ENCODE peak calls at places on chromosome 3, in six cellular contexts. X is AG04449, G is epithelial cell of esophagus, Z is adrenal gland, E is right atrium auricular region, D is BJ. I is an unnamed sample.

GRCh38 chr3:154060606-154061380 is 60.4 kb upstream of the ARHGEF26 start:
- DNase-seq in X (no peak), G (peak), Z (no peak), E (no peak), D (peak), I (no peak)

GRCh38 chr3:113136071-113136470 is 75.3 kb upstream of the BOC start:
- DNase-seq in X (no peak), G (peak), Z (no peak), E (no peak), D (no peak), I (no peak)

GRCh38 chr3:133881492-133881891 is 14.2 kb downstream of the RAB6B start:
- DNase-seq in X (no peak), G (no peak), Z (no peak), E (no peak), D (no peak), I (no peak)

GRCh38 chr3:129025691-129026435 is 24.8 kb downstream of the EFCC1 start:
- DNase-seq in X (no peak), G (no peak), Z (no peak), E (no peak), D (no peak), I (no peak)

GRCh38 chr3:81302045-81302444 is 459.4 kb downstream of the GBE1 start:
- DNase-seq in X (no peak), G (peak), Z (peak), E (no peak), D (no peak), I (peak)

GRCh38 chr3:158261371-158261991 is 151.6 kb downstream of the RSRC1 start:
- DNase-seq in X (no peak), G (peak), Z (no peak), E (no peak), D (no peak), I (no peak)

GRCh38 chr3:111610189-111610588 is 15.0 kb upstream of the ZBED2 start:
- DNase-seq in X (no peak), G (peak), Z (no peak), E (no peak), D (no peak), I (no peak)

GRCh38 chr3:184259878-184260570 is 1.3 kb downstream of the CAMK2N2 start:
- DNase-seq in X (no peak), G (peak), Z (no peak), E (no peak), D (no peak), I (no peak)

GRCh38 chr3:71504250-71505036 is 79.1 kb downstream of the FOXP1 start:
- DNase-seq in X (peak), G (peak), Z (no peak), E (no peak), D (peak), I (peak)

GRCh38 chr3:72977060-72977459 is 19.6 kb upstream of the PPP4R2 start:
- DNase-seq in X (no peak), G (peak), Z (no peak), E (no peak), D (no peak), I (no peak)

GRCh38 chr3:76122007-76122406 is 336.7 kb upstream of the ZNF717 start:
- DNase-seq in X (no peak), G (peak), Z (no peak), E (no peak), D (no peak), I (no peak)

GRCh38 chr3:124771083-124771445 is 40.8 kb downstream of the UMPS start:
- DNase-seq in X (no peak), G (no peak), Z (no peak), E (no peak), D (no peak), I (no peak)

GRCh38 chr3:426056-426455 is 229.5 kb downstream of the CHL1 start:
- DNase-seq in X (no peak), G (peak), Z (no peak), E (no peak), D (no peak), I (no peak)

GRCh38 chr3:62143843-62144450 is 229.4 kb downstream of the FEZF2 start:
- DNase-seq in X (no peak), G (no peak), Z (no peak), E (no peak), D (no peak), I (no peak)

GRCh38 chr3:131794766-131795381 is 239.9 kb downstream of the CPNE4 start:
- DNase-seq in X (peak), G (peak), Z (peak), E (no peak), D (no peak), I (peak)

GRCh38 chr3:128969993-128970740 is 23.7 kb downstream of the CFAP92 start:
- DNase-seq in X (no peak), G (peak), Z (peak), E (no peak), D (no peak), I (no peak)

GRCh38 chr3:125165189-125165947 is 47.2 kb downstream of the SLC12A8 start:
- DNase-seq in X (no peak), G (no peak), Z (no peak), E (no peak), D (no peak), I (no peak)

GRCh38 chr3:183394150-183394549 is 34.3 kb downstream of the MCF2L2 start:
- DNase-seq in X (no peak), G (peak), Z (no peak), E (no peak), D (no peak), I (no peak)

GRCh38 chr3:38027466-38028465 is 1.7 kb downstream of the PLCD1 start:
- DNase-seq in X (no peak), G (peak), Z (peak), E (no peak), D (no peak), I (no peak)

GRCh38 chr3:158352551-158352950 is 218.4 kb upstream of the MLF1 start:
- DNase-seq in X (no peak), G (peak), Z (no peak), E (no peak), D (no peak), I (no peak)

GRCh38 chr3:153051427-153052095 is 110.5 kb upstream of the RAP2B start:
- DNase-seq in X (no peak), G (peak), Z (no peak), E (no peak), D (peak), I (peak)

GRCh38 chr3:65483475-65483874 is 555.2 kb downstream of the MAGI1 start:
- DNase-seq in X (peak), G (peak), Z (peak), E (peak), D (no peak), I (no peak)

GRCh38 chr3:107106316-107106715 is 270.9 kb upstream of the CCDC54 start:
- DNase-seq in X (no peak), G (peak), Z (no peak), E (no peak), D (no peak), I (no peak)

GRCh38 chr3:50326182-50326541 is 1.9 kb downstream of the TUSC2 start:
- DNase-seq in X (no peak), G (no peak), Z (no peak), E (no peak), D (no peak), I (no peak)

GRCh38 chr3:65955792-65956477 is 82.8 kb downstream of the MAGI1 start:
- DNase-seq in X (peak), G (peak), Z (no peak), E (no peak), D (no peak), I (no peak)

GRCh38 chr3:168968611-168969010 is 694.9 kb downstream of the MECOM start:
- DNase-seq in X (no peak), G (no peak), Z (no peak), E (no peak), D (no peak), I (no peak)

GRCh38 chr3:73235768-73236167 is 174.3 kb downstream of the EBLN2 start:
- DNase-seq in X (no peak), G (no peak), Z (no peak), E (no peak), D (no peak), I (no peak)

GRCh38 chr3:37291275-37291700 is 116.9 kb upstream of the LRRFIP2 start:
- DNase-seq in X (peak), G (peak), Z (no peak), E (no peak), D (peak), I (peak)

GRCh38 chr3:140206196-140207040 is 271.4 kb downstream of the CLSTN2 start:
- DNase-seq in X (no peak), G (peak), Z (no peak), E (no peak), D (no peak), I (peak)

GRCh38 chr3:156902916-156903315 is 76.8 kb downstream of the LEKR1 start:
- DNase-seq in X (no peak), G (no peak), Z (no peak), E (no peak), D (no peak), I (no peak)

GRCh38 chr3:59286791-59287531 is 237.1 kb upstream of the CFAP20DC start:
- DNase-seq in X (no peak), G (peak), Z (peak), E (no peak), D (no peak), I (no peak)

GRCh38 chr3:88003115-88003755 is 55.6 kb downstream of the CGGBP1 start:
- DNase-seq in X (no peak), G (peak), Z (no peak), E (no peak), D (peak), I (peak)

GRCh38 chr3:61541694-61542093 is 19.7 kb upstream of the PTPRG start:
- DNase-seq in X (no peak), G (no peak), Z (no peak), E (no peak), D (no peak), I (no peak)

GRCh38 chr3:58117561-58118305 is 93.0 kb downstream of the DNASE1L3 start:
- DNase-seq in X (no peak), G (no peak), Z (peak), E (peak), D (no peak), I (no peak)

GRCh38 chr3:13269711-13270378 is 150.3 kb downstream of the NUP210 start:
- DNase-seq in X (no peak), G (no peak), Z (no peak), E (no peak), D (no peak), I (no peak)

GRCh38 chr3:152173627-152174026 is 95.1 kb upstream of the MBNL1 start:
- DNase-seq in X (no peak), G (no peak), Z (no peak), E (no peak), D (no peak), I (no peak)

GRCh38 chr3:39279745-39280517 is at the start of gene CX3CR1:
- DNase-seq in X (no peak), G (no peak), Z (no peak), E (no peak), D (no peak), I (no peak)
- TF ChIP-seq CTCF in X (no peak), G (no peak), Z (no peak), E (no peak), D (no peak), I (no peak)

GRCh38 chr3:23376516-23377248 is 173.6 kb downstream of the UBE2E2 start:
- DNase-seq in X (no peak), G (no peak), Z (no peak), E (no peak), D (no peak), I (no peak)

GRCh38 chr3:23368731-23369130 is 165.6 kb downstream of the UBE2E2 start:
- DNase-seq in X (no peak), G (no peak), Z (no peak), E (no peak), D (peak), I (no peak)

GRCh38 chr3:23377928-23378672 is 175.0 kb downstream of the UBE2E2 start:
- DNase-seq in X (no peak), G (no peak), Z (no peak), E (no peak), D (no peak), I (no peak)

GRCh38 chr3:23372296-23372695 is 169.2 kb downstream of the UBE2E2 start:
- DNase-seq in X (no peak), G (no peak), Z (no peak), E (no peak), D (no peak), I (no peak)
- TF ChIP-seq CTCF in X (no peak), G (no peak), Z (peak), E (no peak), D (no peak), I (no peak)

GRCh38 chr3:43632269-43632733 is 10.5 kb upstream of the ANO10 start:
- DNase-seq in X (no peak), G (peak), Z (peak), E (no peak), D (peak), I (peak)
- TF ChIP-seq CTCF in X (no peak), G (no peak), Z (no peak), E (no peak), D (no peak), I (no peak)

GRCh38 chr3:186004671-186005070 is 66.9 kb upstream of the TRA2B start:
- DNase-seq in X (no peak), G (no peak), Z (no peak), E (no peak), D (no peak), I (no peak)

GRCh38 chr3:186004209-186004608 is 66.4 kb upstream of the TRA2B start:
- DNase-seq in X (no peak), G (no peak), Z (no peak), E (no peak), D (no peak), I (no peak)

GRCh38 chr3:186001838-186002237 is 64.0 kb upstream of the TRA2B start:
- DNase-seq in X (no peak), G (no peak), Z (no peak), E (no peak), D (no peak), I (no peak)

GRCh38 chr3:186003610-186004009 is 65.8 kb upstream of the TRA2B start:
- DNase-seq in X (no peak), G (no peak), Z (no peak), E (no peak), D (no peak), I (no peak)

DNA sequence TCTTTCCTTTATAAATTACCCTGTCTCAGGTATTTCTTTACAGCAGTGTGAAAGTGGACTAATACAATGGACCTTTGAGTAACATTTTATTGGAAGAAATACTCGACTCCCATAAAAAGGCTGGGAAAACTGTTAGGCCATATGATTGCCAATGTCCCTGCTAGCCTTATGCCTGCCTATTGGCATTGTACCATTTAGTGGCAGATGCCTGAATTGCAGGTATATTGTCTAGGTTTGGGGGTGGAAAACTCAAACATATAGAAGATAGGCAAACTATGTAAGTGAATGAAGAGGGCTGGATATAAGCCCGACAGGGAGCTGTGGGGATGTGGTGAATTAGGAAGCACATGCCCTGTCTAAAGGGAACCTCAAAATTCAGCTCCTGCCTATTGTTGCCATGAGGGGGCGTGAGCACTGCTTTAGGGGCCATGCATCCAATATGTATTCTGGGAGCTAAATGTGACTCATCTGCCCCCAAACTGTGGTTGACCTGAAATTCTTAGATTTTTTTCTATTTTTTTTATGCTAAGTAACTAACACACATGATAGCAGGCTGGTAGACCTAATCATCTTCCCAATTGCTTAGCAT is 65.2 kb upstream of the TRA2B start:
- DNase-seq in X (no peak), G (peak), Z (no peak), E (no peak), D (no peak), I (peak)
- TF ChIP-seq CTCF in X (peak), G (peak), Z (peak), E (no peak), D (peak), I (peak)

DNA sequence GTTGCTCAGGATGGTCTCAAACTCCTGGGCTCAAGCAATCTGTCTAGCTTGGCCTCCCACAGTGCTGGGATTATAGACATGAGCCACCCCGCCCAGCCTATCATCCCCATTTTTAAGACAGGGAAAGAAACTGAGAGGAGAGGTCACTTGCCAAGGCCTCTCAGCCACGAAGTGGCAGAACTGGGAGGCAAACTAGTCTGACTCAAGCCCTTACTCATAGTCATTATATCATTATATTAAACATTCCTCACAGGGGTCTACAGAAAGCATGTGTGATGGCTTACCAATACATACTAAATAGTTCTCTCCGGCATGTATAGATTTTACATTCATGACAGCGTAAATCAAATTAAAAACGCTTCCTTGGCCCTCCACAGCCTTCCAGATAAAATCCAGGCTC is 62.0 kb upstream of the ZBTB38 start:
- DNase-seq in X (no peak), G (no peak), Z (no peak), E (no peak), D (no peak), I (no peak)
- TF ChIP-seq CTCF in X (no peak), G (no peak), Z (no peak), E (no peak), D (no peak), I (no peak)

GRCh38 chr3:127851899-127852298 is 29.6 kb upstream of the MGLL start:
- DNase-seq in X (no peak), G (no peak), Z (no peak), E (no peak), D (no peak), I (no peak)

GRCh38 chr3:127857270-127857801 is 35.0 kb upstream of the MGLL start:
- DNase-seq in X (no peak), G (peak), Z (no peak), E (no peak), D (no peak), I (no peak)

GRCh38 chr3:127856801-127857200 is 34.5 kb upstream of the MGLL start:
- DNase-seq in X (no peak), G (no peak), Z (no peak), E (no peak), D (no peak), I (no peak)

GRCh38 chr3:127855246-127855645 is 32.9 kb upstream of the MGLL start:
- DNase-seq in X (no peak), G (no peak), Z (no peak), E (no peak), D (no peak), I (no peak)

DNA sequence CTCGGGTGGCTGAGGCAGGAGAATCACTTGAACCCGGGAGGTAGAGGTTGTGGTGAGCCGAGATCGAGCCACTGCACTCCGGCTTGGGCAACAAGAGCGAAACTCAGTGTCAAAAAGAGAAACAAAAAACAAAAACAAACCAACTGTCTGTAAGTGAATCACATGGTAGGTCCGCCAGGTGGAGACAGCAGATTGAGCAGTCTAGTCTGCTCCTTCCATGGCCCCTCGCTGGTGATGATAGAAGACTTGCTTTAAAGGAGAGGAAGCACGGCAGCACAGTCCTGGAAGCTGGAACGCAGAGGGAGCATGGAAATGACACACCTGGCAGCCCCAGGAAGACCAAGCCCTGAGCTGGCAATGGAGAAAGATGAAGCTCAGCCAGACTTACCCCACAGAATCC is 31.4 kb upstream of the MGLL start:
- DNase-seq in X (no peak), G (no peak), Z (no peak), E (no peak), D (no peak), I (no peak)
- TF ChIP-seq CTCF in X (no peak), G (no peak), Z (no peak), E (no peak), D (no peak), I (no peak)

GRCh38 chr3:195188530-195188917 is 82.4 kb downstream of the XXYLT1 start:
- DNase-seq in X (no peak), G (no peak), Z (no peak), E (no peak), D (no peak), I (no peak)
- TF ChIP-seq CTCF in X (peak), G (peak), Z (no peak), E (no peak), D (peak), I (no peak)

I was measured in HFF-Myc.